ENCODE peak calls at places on chromosomes 6 and 20, in six cellular contexts. B is stimulated activated naive B cell treated with anti-CD40 and anti-IgM and Interleukin-4, amounts not matched to agents 10 μg/mL and 1 μg/mL and 100 μg/mL, for 72 hours; F is GM12878; H is endothelial cell; G is NCI-H1417; Y is skeletal muscle cell. Z is an unnamed sample.

GRCh38 chr6:44072452-44072958 is 54.7 kb downstream of the MRPL14 start:
- DNase-seq in B (no peak), F (no peak), H (no peak), G (no peak), Y (no peak), Z (no peak)

GRCh38 chr6:41791984-41792383 is 4.5 kb downstream of the TOMM6 start:
- DNase-seq in B (no peak), F (no peak), H (no peak), G (no peak), Y (no peak), Z (no peak)

GRCh38 chr20:43770342-43770741 is 43.5 kb upstream of the GTSF1L start:
- DNase-seq in B (no peak), F (no peak), H (no peak), G (no peak), Y (no peak), Z (no peak)

GRCh38 chr20:30811896-30812671 is 445.4 kb upstream of the DEFB115 start:
- DNase-seq in B (peak; percentile 35), F (peak; percentile 20), H (no peak), G (peak; percentile 57), Y (no peak), Z (no peak)

GRCh38 chr6:140445474-140446004 is 1071.1 kb upstream of the CITED2 start:
- DNase-seq in B (no peak), F (no peak), H (no peak), G (no peak), Y (no peak), Z (no peak)

GRCh38 chr20:48301189-48301588 is 515.9 kb upstream of the SULF2 start:
- DNase-seq in B (no peak), F (no peak), H (no peak), G (no peak), Y (no peak), Z (no peak)

GRCh38 chr6:137927777-137928218 is 60.7 kb downstream of the TNFAIP3 start:
- DNase-seq in B (peak; percentile 82), F (peak; percentile 99), H (no peak), G (no peak), Y (no peak), Z (peak; percentile 88)

GRCh38 chr6:7060769-7061516 is 46.8 kb upstream of the RREB1 start:
- DNase-seq in B (no peak), F (no peak), H (no peak), G (no peak), Y (no peak), Z (no peak)

GRCh38 chr6:150605333-150605732 is 5.6 kb downstream of the PLEKHG1 start:
- DNase-seq in B (no peak), F (no peak), H (no peak), G (no peak), Y (no peak), Z (no peak)

GRCh38 chr6:111764238-111765182 is 108.7 kb downstream of the FYN start:
- DNase-seq in B (peak; percentile 44), F (peak; percentile 94), H (no peak), G (no peak), Y (no peak), Z (no peak)

GRCh38 chr6:25179051-25179778 is 100.0 kb upstream of the CARMIL1 start:
- DNase-seq in B (no peak), F (no peak), H (no peak), G (no peak), Y (no peak), Z (peak; percentile 55)

GRCh38 chr6:141326426-141326825 is 806.3 kb upstream of the GJE1 start:
- DNase-seq in B (peak; percentile 13), F (no peak), H (no peak), G (no peak), Y (peak; percentile 100), Z (no peak)

GRCh38 chr6:149449831-149450678 is 34.8 kb downstream of the ZC3H12D start:
- DNase-seq in B (no peak), F (no peak), H (no peak), G (no peak), Y (no peak), Z (no peak)

GRCh38 chr6:127578900-127579299 is 1.9 kb downstream of the C6orf58 start:
- DNase-seq in B (no peak), F (no peak), H (no peak), G (no peak), Y (no peak), Z (no peak)

GRCh38 chr6:36177166-36177565 is 19.4 kb upstream of the BRPF3 start:
- DNase-seq in B (no peak), F (no peak), H (no peak), G (no peak), Y (no peak), Z (no peak)

GRCh38 chr6:111480988-111481830 is 1.8 kb downstream of the REV3L start:
- DNase-seq in B (no peak), F (no peak), H (no peak), G (peak; percentile 28), Y (no peak), Z (peak; percentile 33)

GRCh38 chr6:74070091-74070490 is 374.1 kb downstream of the CD109 start:
- DNase-seq in B (no peak), F (no peak), H (no peak), G (no peak), Y (no peak), Z (no peak)

GRCh38 chr20:3165473-3166337 is 6.0 kb upstream of the FASTKD5 start:
- DNase-seq in B (no peak), F (no peak), H (no peak), G (peak; percentile 79), Y (peak; percentile 33), Z (no peak)